ENCODE peak calls at places on chromosomes 6 and 20, in five cellular contexts. Y is SK-N-SH; F is fibroblast of pulmonary artery; S is occipital lobe; X is CD4-positive, alpha-beta memory T cell. T is an unnamed sample.

GRCh38 chr6:13357551-13358075 is 29.3 kb upstream of the TBC1D7 start:
- DNase-seq in Y (no peak), F (peak), S (no peak), X (no peak), T (no peak)

GRCh38 chr20:31681769-31682168 is 40.9 kb downstream of the BCL2L1 start:
- DNase-seq in Y (no peak), F (no peak), S (no peak), X (no peak), T (no peak)

GRCh38 chr20:36856691-36857635 is 19.0 kb upstream of the TLDC2 start:
- DNase-seq in Y (no peak), F (peak), S (no peak), X (peak), T (no peak)

GRCh38 chr6:160141001-160141726 is 19.5 kb downstream of the SLC22A1 start:
- DNase-seq in Y (no peak), F (peak), S (no peak), X (no peak), T (no peak)

GRCh38 chr6:159761135-159761872 is 541 bp upstream of the ACAT2 start:
- DNase-seq in Y (peak), F (peak), S (no peak), X (no peak), T (no peak)

GRCh38 chr6:154605207-154605877 is 94.9 kb upstream of the CNKSR3 start:
- DNase-seq in Y (no peak), F (no peak), S (no peak), X (no peak), T (no peak)

GRCh38 chr6:5723905-5724691 is 282.6 kb downstream of the NRN1 start:
- DNase-seq in Y (no peak), F (no peak), S (no peak), X (no peak), T (no peak)

GRCh38 chr20:36796868-36797267 is 23.3 kb upstream of the DSN1 start:
- DNase-seq in Y (no peak), F (no peak), S (no peak), X (no peak), T (no peak)

GRCh38 chr6:3808189-3808588 is 41.0 kb upstream of the FAM50B start:
- DNase-seq in Y (no peak), F (no peak), S (no peak), X (no peak), T (no peak)

GRCh38 chr20:57400821-57401564 is 9.8 kb downstream of the RBM38 start:
- DNase-seq in Y (no peak), F (no peak), S (no peak), X (no peak), T (no peak)

GRCh38 chr6:32188381-32189081 is 1.5 kb downstream of the PBX2 start:
- DNase-seq in Y (no peak), F (peak), S (no peak), X (no peak), T (no peak)

GRCh38 chr6:85490516-85491248 is 40.8 kb downstream of the NT5E start:
- DNase-seq in Y (no peak), F (peak), S (no peak), X (no peak), T (no peak)

GRCh38 chr20:22207280-22207679 is 377.1 kb downstream of the FOXA2 start:
- DNase-seq in Y (no peak), F (no peak), S (no peak), X (no peak), T (no peak)

GRCh38 chr6:82204010-82204409 is 43.5 kb downstream of the IBTK start:
- DNase-seq in Y (no peak), F (no peak), S (no peak), X (no peak), T (no peak)

GRCh38 chr6:75802366-75802765 is 53.3 kb downstream of the MYO6 start:
- DNase-seq in Y (no peak), F (no peak), S (no peak), X (no peak), T (peak)

GRCh38 chr6:1552296-1552761 is 57.4 kb upstream of the FOXC1 start:
- DNase-seq in Y (no peak), F (peak), S (no peak), X (peak), T (no peak)

GRCh38 chr6:160832422-160832821 is 130.4 kb downstream of the PLG start:
- DNase-seq in Y (no peak), F (no peak), S (no peak), X (no peak), T (no peak)

GRCh38 chr20:33871362-33871761 is 60.2 kb downstream of the CHMP4B start:
- DNase-seq in Y (no peak), F (peak), S (no peak), X (no peak), T (no peak)

GRCh38 chr6:13431861-13432465 is 55.4 kb downstream of the GFOD1 start:
- DNase-seq in Y (no peak), F (peak), S (no peak), X (no peak), T (no peak)

T was measured in lung.